ENCODE peak calls at places on chromosomes 3 and 15, in four cellular contexts. S is T1000; A is NCI-H524; Y is activated T-helper 1 cell treated with anti-CD3 and anti-CD28 coated beads, Interleukin-12 subunit alpha, Interleukin-12 subunit beta, Interleukin-2, Interleukin-4 antibody, amounts not matched to agents 30 ng/mL and 10 ng/mL and 1 ng/mL, durations not matched to agents 14 hours and 24 hours and 36 hours. E is an unnamed sample.

GRCh38 chr3:156617781-156618180 is 56.6 kb upstream of the TIPARP start:
- DNase-seq in S (no peak), A (no peak), Y (no peak), E (no peak)

GRCh38 chr3:138113309-138113708 is 2.1 kb downstream of the DZIP1L start:
- DNase-seq in S (no peak), A (peak), Y (no peak), E (no peak)

GRCh38 chr3:174346571-174346970 is 512.6 kb upstream of the NAALADL2 start:
- DNase-seq in S (no peak), A (no peak), Y (no peak), E (no peak)

GRCh38 chr3:10196389-10197052 is 31.8 kb downstream of the IRAK2 start:
- DNase-seq in S (peak), A (no peak), Y (no peak), E (no peak)

GRCh38 chr3:100928638-100929428 is 64.4 kb downstream of the ABI3BP start:
- DNase-seq in S (no peak), A (no peak), Y (no peak), E (no peak)

GRCh38 chr15:70093070-70093469 is 4.6 kb downstream of the TLE3 start:
- DNase-seq in S (no peak), A (peak), Y (no peak), E (no peak)

GRCh38 chr3:101677436-101678286 is 729 bp upstream of the ZBTB11 start:
- DNase-seq in S (no peak), A (no peak), Y (no peak), E (no peak)

GRCh38 chr15:95931619-95932018 is 398.9 kb upstream of the NR2F2 start:
- DNase-seq in S (no peak), A (no peak), Y (no peak), E (no peak)

GRCh38 chr3:14440531-14441239 is 38.3 kb downstream of the SLC6A6 start:
- DNase-seq in S (peak), A (peak), Y (no peak), E (no peak)

GRCh38 chr15:66654718-66655375 is 47.2 kb upstream of the SMAD6 start:
- DNase-seq in S (no peak), A (no peak), Y (peak), E (no peak)

GRCh38 chr3:155031191-155031590 is 48.9 kb upstream of the MME start:
- DNase-seq in S (no peak), A (no peak), Y (no peak), E (no peak)

GRCh38 chr3:112829031-112829430 is 17.6 kb downstream of the CD200R1L start:
- DNase-seq in S (no peak), A (no peak), Y (no peak), E (no peak)

GRCh38 chr3:138712086-138712485 is 103.5 kb downstream of the FAIM start:
- DNase-seq in S (no peak), A (no peak), Y (no peak), E (no peak)

GRCh38 chr15:64903331-64903950 is 8.3 kb upstream of the ANKDD1A start:
- DNase-seq in S (no peak), A (no peak), Y (no peak), E (no peak)

GRCh38 chr3:186254676-186255665 is 107.1 kb downstream of the DGKG start:
- DNase-seq in S (no peak), A (no peak), Y (peak), E (no peak)

GRCh38 chr15:29952245-29952644 is 130.0 kb upstream of the TJP1 start:
- DNase-seq in S (no peak), A (peak), Y (no peak), E (no peak)

GRCh38 chr3:54165865-54166264 is 43.5 kb downstream of the CACNA2D3 start:
- DNase-seq in S (no peak), A (no peak), Y (no peak), E (no peak)

GRCh38 chr3:4906107-4906621 is 73.1 kb upstream of the BHLHE40 start:
- DNase-seq in S (peak), A (peak), Y (no peak), E (peak)

GRCh38 chr3:107803170-107803569 is 280.4 kb downstream of the BBX start:
- DNase-seq in S (no peak), A (no peak), Y (no peak), E (no peak)

E was measured in HFF-Myc.